ENCODE peak calls at places on chromosomes 7 and 10, in seven cellular contexts. V is SJSA1; X is upper lobe of right lung; P is adrenal gland; T is CD8-positive, alpha-beta memory T cell; K is ascending aorta; R is pancreas. E is an unnamed sample. For H3K27me3 and H3K9me3, the result is how much of the 10 kb centered on the place peaks cover.

GRCh38 chr10:124339951-124340760 is 78.6 kb downstream of the OAT start:
- DNase-seq in K (peak), V (peak), P (no peak), X (no peak), R (no peak), T (no peak), E (peak)

GRCh38 chr7:1397491-1398327 is 61.6 kb downstream of the MICALL2 start:
- DNase-seq in K (no peak), V (no peak), P (no peak), X (no peak), R (no peak), T (no peak), E (peak)

GRCh38 chr10:3636356-3637181 is 148.4 kb downstream of the KLF6 start:
- DNase-seq in R (no peak), P (no peak), V (no peak), K (no peak), T (no peak), X (no peak), E (no peak)

GRCh38 chr10:112959207-112959838 is 9.3 kb downstream of the TCF7L2 start:
- DNase-seq in X (no peak), K (no peak), R (no peak), P (no peak), T (no peak), V (peak), E (no peak)

GRCh38 chr7:115548756-115549155 is 481.8 kb downstream of the TFEC start:
- DNase-seq in K (no peak), P (no peak), V (no peak), R (no peak), T (no peak), X (no peak), E (no peak)

GRCh38 chr7:42606217-42606905 is 305.5 kb downstream of the C7orf25 start:
- DNase-seq in P (no peak), T (no peak), R (no peak), V (peak), X (no peak), K (no peak), E (no peak)

GRCh38 chr7:70408477-70408876 is 723.5 kb upstream of the GALNT17 start:
- DNase-seq in R (no peak), K (no peak), V (no peak), P (no peak), X (no peak), T (no peak), E (no peak)

GRCh38 chr7:102300643-102301211 is 14.1 kb downstream of the SH2B2 start:
- DNase-seq in R (no peak), V (no peak), K (no peak), P (no peak), T (no peak), X (no peak), E (no peak)

GRCh38 chr10:30885423-30885822 is 146.2 kb downstream of the ZNF438 start:
- DNase-seq in T (no peak), R (no peak), K (no peak), V (no peak), X (no peak), P (no peak), E (no peak)

GRCh38 chr7:91266067-91266930 is 2.1 kb downstream of the FZD1 start:
- DNase-seq in X (peak), V (no peak), R (peak), K (peak), T (no peak), P (no peak), E (peak)

GRCh38 chr10:71094712-71095390 is 117.5 kb upstream of the UNC5B start:
- DNase-seq in V (no peak), K (no peak), P (no peak), X (no peak), R (no peak), T (no peak), E (no peak)

GRCh38 chr10:123380491-123381085 is 226.4 kb downstream of the BUB3 start:
- DNase-seq in V (no peak), R (no peak), X (no peak), K (no peak), T (no peak), P (no peak), E (no peak)

GRCh38 chr10:35838080-35838479 is 196.0 kb upstream of the FZD8 start:
- DNase-seq in X (no peak), P (no peak), V (no peak), K (no peak), T (no peak), R (no peak), E (no peak)

GRCh38 chr7:55273186-55273980 is 91.8 kb upstream of the LANCL2 start:
- DNase-seq in V (no peak), X (no peak), K (no peak), T (no peak), P (no peak), R (no peak), E (no peak)

GRCh38 chr10:57905866-57906265 is 361.8 kb downstream of the IPMK start:
- DNase-seq in K (no peak), T (no peak), P (no peak), R (no peak), V (no peak), X (no peak), E (no peak)

GRCh38 chr10:2214805-2215204 is 477.5 kb upstream of the ADARB2 start:
- DNase-seq in R (no peak), X (no peak), V (no peak), T (no peak), P (no peak), K (no peak), E (no peak)

GRCh38 chr10:112517381-112517976 is 70.5 kb downstream of the VTI1A start:
- DNase-seq in K (no peak), V (no peak), X (no peak), T (no peak), P (no peak), R (no peak), E (no peak)

GRCh38 chr7:17680943-17681351 is 259.3 kb downstream of the SNX13 start:
- DNase-seq in K (no peak), R (no peak), T (no peak), P (no peak), V (peak), X (no peak), E (no peak)

GRCh38 chr7:151992375-151992774 is 33.1 kb upstream of the GALNT11 start:
- DNase-seq in V (peak), K (peak), T (peak), R (peak), P (peak), X (peak), E (peak)

GRCh38 chr10:4353964-4354363 is 472.0 kb upstream of the AKR1E2 start:
- DNase-seq in T (no peak), R (no peak), V (peak), P (no peak), X (no peak), K (no peak), E (no peak)

GRCh38 chr7:141202540-141202939 is 128.7 kb downstream of the TMEM178B start:
- DNase-seq in P (no peak), T (no peak), V (no peak), X (no peak), R (no peak), K (no peak), E (no peak)

GRCh38 chr7:151599401-151600227 is 79.9 kb upstream of the RHEB start:
- DNase-seq in K (peak), X (no peak), T (no peak), V (peak), P (peak), R (no peak), E (peak)

GRCh38 chr10:77291596-77292505 is 345.8 kb downstream of the KCNMA1 start:
- DNase-seq in K (peak), P (no peak), X (no peak), V (peak), T (no peak), R (no peak), E (peak)

GRCh38 chr7:102875700-102876192 is 37.1 kb upstream of the LRRC17 start:
- DNase-seq in X (no peak), T (no peak), V (peak), R (peak), K (peak), P (peak), E (peak)

GRCh38 chr7:24825931-24826661 is 68.8 kb upstream of the GSDME start:
- DNase-seq in R (peak), P (no peak), V (peak), T (no peak), K (no peak), X (no peak), E (peak)

GRCh38 chr7:123410273-123410928 is 124.0 kb downstream of the IQUB start:
- DNase-seq in P (peak), V (peak), R (peak), K (no peak), T (no peak), X (no peak), E (peak)

GRCh38 chr10:620971-621370 is 68.5 kb downstream of the DIP2C start:
- DNase-seq in R (no peak), V (no peak), K (no peak), T (no peak), P (no peak), X (no peak), E (no peak)

GRCh38 chr7:40133561-40134427 is 628 bp downstream of the MPLKIP start:
- DNase-seq in V (peak), R (no peak), K (no peak), X (no peak), P (no peak), T (no peak), E (no peak)

DNA sequence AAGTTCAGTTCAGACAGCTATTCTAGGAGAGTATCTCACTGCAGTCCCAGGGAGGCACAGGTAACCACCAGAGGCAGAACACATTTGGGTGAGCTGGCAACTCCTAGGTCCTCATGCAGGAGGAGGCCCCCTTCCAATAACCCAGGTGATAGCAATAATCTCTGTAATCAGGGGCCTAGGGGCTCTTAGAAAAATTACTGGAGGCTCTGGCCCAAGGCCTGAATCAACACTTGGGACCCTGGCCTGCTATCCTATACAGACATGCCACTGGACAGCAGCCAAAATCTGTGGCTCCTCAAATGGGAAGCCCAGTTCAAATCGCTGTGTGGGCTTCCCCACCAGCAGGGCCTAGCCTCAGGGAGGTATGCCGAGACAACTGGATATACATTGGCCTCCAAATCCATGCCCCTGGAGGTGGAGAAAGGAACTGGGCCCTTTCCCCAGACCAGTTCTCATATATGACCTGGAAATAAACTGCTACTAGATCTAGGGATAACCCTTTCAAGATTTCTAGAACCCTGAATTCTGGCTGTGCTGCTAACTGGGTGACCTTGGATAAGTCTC is 1.6 kb downstream of the AVPI1 start:
- DNase-seq in X (peak), K (no peak), V (no peak), P (no peak), T (no peak), R (peak), E (peak)
- H3K4me3 ChIP-seq in X (peak), K (peak), V (no peak), P (no peak), T (peak), R (no peak), E (peak)

GRCh38 chr7:74371381-74372059 is 82.2 kb upstream of the GTF2IRD1 start:
- DNase-seq in R (no peak), P (peak), V (no peak), X (no peak), K (peak), T (no peak), E (no peak)
- H3K27me3 ChIP-seq in R (under half), P (under half), V (under half), X (under half), K (under half), T (under half), E (under half)

GRCh38 chr7:31986878-31987518 is 83.2 kb downstream of the PDE1C start:
- DNase-seq in X (no peak), P (no peak), R (no peak), T (no peak), V (peak), K (no peak), E (peak)
- H3K9me3 ChIP-seq in X (under half), P (under half), R (under half), T (under half), V (under half), K (under half), E (under half)

GRCh38 chr7:36115448-36116321 is 37.4 kb upstream of the EEPD1 start:
- DNase-seq in P (peak), V (peak), K (peak), X (peak), T (no peak), R (peak), E (peak)
- H3K4me3 ChIP-seq in P (no peak), V (no peak), K (peak), X (no peak), T (no peak), R (no peak), E (no peak)

DNA sequence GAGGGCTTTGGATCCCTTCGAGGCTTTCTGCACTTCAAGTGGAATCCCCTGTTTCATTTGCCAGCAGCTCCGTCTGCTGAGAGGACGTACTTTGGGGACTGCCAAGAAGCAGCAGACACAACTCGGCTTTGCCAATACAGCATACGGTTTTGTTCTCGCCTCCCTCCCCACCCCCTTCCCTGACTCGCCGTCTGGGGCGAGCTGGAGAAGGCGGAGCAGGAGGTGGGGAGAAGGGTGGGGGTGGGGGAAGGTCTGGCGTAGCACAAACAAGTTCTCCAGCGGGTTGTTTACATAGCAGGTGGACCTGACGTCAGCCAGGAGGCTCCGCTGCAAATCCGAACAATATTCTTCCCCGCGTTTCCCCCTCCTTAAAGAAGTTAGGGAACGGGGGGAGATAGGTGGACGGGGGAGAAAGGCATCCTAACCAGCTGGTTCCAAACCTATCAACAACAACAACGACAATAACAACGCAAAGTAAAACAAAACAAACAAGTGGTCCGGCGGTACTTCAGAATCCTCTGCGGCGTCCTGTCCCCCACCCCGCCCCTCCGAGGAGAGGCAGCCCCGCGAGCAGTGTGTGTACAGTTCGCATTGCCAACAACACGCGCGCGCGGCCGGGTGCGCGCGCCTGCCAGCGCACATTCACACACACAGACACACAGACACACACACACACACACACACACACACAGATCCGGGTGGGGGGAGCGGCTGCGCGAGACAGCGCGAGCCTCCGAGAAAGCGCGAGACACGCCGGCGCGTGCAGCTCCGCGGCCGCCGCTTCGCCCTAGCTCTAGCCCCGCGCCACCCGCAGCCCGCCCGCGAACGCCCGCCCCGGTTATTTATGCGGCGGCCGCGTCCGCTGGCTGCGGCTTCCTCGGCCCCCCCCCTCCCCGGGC is 167.0 kb upstream of the PPP1R3A start:
- DNase-seq in T (no peak), X (peak), R (peak), K (peak), P (peak), V (peak), E (peak)
- H3K27me3 ChIP-seq in T (under half), X (half or more), R (under half), K (under half), P (under half), V (half or more), E (under half)

GRCh38 chr7:43761919-43762318 is 3.4 kb downstream of the BLVRA start:
- DNase-seq in T (no peak), P (no peak), X (no peak), V (no peak), R (no peak), K (no peak), E (no peak)
- H3K9me3 ChIP-seq in T (under half), P (under half), X (under half), V (under half), R (under half), K (under half), E (under half)

GRCh38 chr7:27155816-27156507 is 513 bp downstream of the HOXA7 start:
- DNase-seq in R (no peak), X (peak), K (peak), V (peak), T (no peak), P (peak), E (peak)

GRCh38 chr7:27158436-27159277 is 2.2 kb upstream of the HOXA7 start:
- DNase-seq in X (peak), R (no peak), T (no peak), V (no peak), P (no peak), K (peak), E (no peak)

GRCh38 chr7:27157717-27158431 is 1.4 kb upstream of the HOXA7 start:
- DNase-seq in T (no peak), V (no peak), X (no peak), P (no peak), R (no peak), K (peak), E (no peak)

GRCh38 chr7:27156508-27156898 is at the start of gene HOXA7:
- DNase-seq in V (no peak), P (peak), K (peak), R (no peak), X (peak), T (no peak), E (peak)

GRCh38 chr7:27156901-27157716 is 634 bp upstream of the HOXA7 start:
- DNase-seq in T (no peak), R (no peak), X (no peak), P (peak), K (peak), V (no peak), E (no peak)
- H3K4me3 ChIP-seq in T (no peak), R (no peak), X (peak), P (no peak), K (peak), V (peak), E (peak)

GRCh38 chr7:30684351-30684750 is 2.1 kb upstream of the CRHR2 start:
- DNase-seq in R (no peak), K (no peak), P (no peak), V (no peak), T (no peak), X (no peak), E (no peak)
- H3K27me3 ChIP-seq in R (under half), K (under half), P (under half), V (half or more), T (under half), X (under half), E (under half)

GRCh38 chr10:130481076-130481930 is 345.1 kb downstream of the GLRX3 start:
- DNase-seq in K (no peak), T (no peak), V (no peak), R (no peak), P (no peak), X (peak), E (no peak)

GRCh38 chr10:130480491-130480890 is 344.3 kb downstream of the GLRX3 start:
- DNase-seq in T (no peak), V (no peak), K (no peak), R (no peak), X (peak), P (no peak), E (no peak)

GRCh38 chr10:130479146-130479545 is 343.0 kb downstream of the GLRX3 start:
- DNase-seq in P (no peak), T (no peak), V (no peak), K (no peak), X (no peak), R (no peak), E (no peak)

GRCh38 chr10:130479906-130480305 is 343.7 kb downstream of the GLRX3 start:
- DNase-seq in V (no peak), R (no peak), P (no peak), T (no peak), K (no peak), X (peak), E (no peak)

DNA sequence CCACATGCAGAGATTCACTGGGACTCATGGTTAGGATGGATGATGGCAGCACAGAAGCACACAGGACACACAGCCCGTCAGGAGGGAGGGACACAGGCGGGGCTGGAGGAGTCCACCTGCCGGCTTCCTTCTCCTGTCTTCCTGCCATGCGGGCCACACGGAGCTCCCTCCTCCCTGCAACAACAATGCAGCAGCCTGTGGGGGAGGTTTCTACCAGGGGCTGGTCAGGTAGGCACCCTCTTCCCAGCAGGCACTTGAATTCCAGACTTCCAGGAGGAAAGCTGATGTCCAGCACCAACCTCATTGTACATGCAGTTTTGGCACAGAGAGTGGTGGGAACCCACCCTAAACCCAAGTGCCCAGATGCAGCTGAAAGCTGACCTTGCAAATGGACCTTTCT is 341.2 kb downstream of the GLRX3 start:
- DNase-seq in T (no peak), R (no peak), P (no peak), X (no peak), V (no peak), K (no peak), E (no peak)
- H3K9me3 ChIP-seq in T (under half), R (under half), P (under half), X (under half), V (under half), K (under half), E (under half)

E was measured in MG63.